ENCODE peak calls at places on chromosome 4, in five cellular contexts. One of them, this sample, is unnamed.

GRCh38 chr4:56371426-56372220 is 15.7 kb downstream of the AASDH start:
- DNase-seq in adrenal gland: no peak
- DNase-seq in A549: no peak
- DNase-seq in tibial nerve: no peak
- DNase-seq in body of pancreas: no peak
- DNase-seq in this sample: no peak

GRCh38 chr4:11518754-11519153 is 90.1 kb upstream of the HS3ST1 start:
- DNase-seq in A549: no peak
- DNase-seq in tibial nerve: no peak
- DNase-seq in adrenal gland: no peak
- DNase-seq in body of pancreas: no peak
- DNase-seq in this sample: no peak

GRCh38 chr4:188971125-188971524 is 831.9 kb downstream of the TRIML1 start:
- DNase-seq in tibial nerve: no peak
- DNase-seq in A549: peak; percentile 16
- DNase-seq in adrenal gland: no peak
- DNase-seq in body of pancreas: no peak
- DNase-seq in this sample: peak; percentile 12

GRCh38 chr4:56435001-56435747 is at the start of gene PPAT:
- DNase-seq in body of pancreas: peak; percentile 98
- DNase-seq in A549: peak; percentile 97
- DNase-seq in adrenal gland: peak; percentile 98
- DNase-seq in tibial nerve: peak; percentile 96
- DNase-seq in this sample: peak; percentile 98

GRCh38 chr4:158530391-158530790 is 8.7 kb downstream of the RXFP1 start:
- DNase-seq in tibial nerve: no peak
- DNase-seq in adrenal gland: no peak
- DNase-seq in A549: no peak
- DNase-seq in body of pancreas: no peak
- DNase-seq in this sample: no peak

GRCh38 chr4:161813889-161814288 is 349.9 kb downstream of the FSTL5 start:
- DNase-seq in A549: no peak
- DNase-seq in tibial nerve: no peak
- DNase-seq in body of pancreas: no peak
- DNase-seq in adrenal gland: no peak
- DNase-seq in this sample: no peak

GRCh38 chr4:165208741-165209388 is 1.5 kb downstream of the KLHL2 start:
- DNase-seq in body of pancreas: no peak
- DNase-seq in A549: no peak
- DNase-seq in adrenal gland: no peak
- DNase-seq in tibial nerve: no peak
- DNase-seq in this sample: peak; percentile 57

GRCh38 chr4:173448919-173449641 is 50.2 kb upstream of the SCRG1 start:
- DNase-seq in body of pancreas: no peak
- DNase-seq in adrenal gland: no peak
- DNase-seq in tibial nerve: no peak
- DNase-seq in A549: no peak
- DNase-seq in this sample: no peak

GRCh38 chr4:160247091-160247656 is 1144.3 kb downstream of the RAPGEF2 start:
- DNase-seq in adrenal gland: no peak
- DNase-seq in body of pancreas: no peak
- DNase-seq in A549: no peak
- DNase-seq in tibial nerve: no peak
- DNase-seq in this sample: no peak

GRCh38 chr4:38751341-38752043 is 31.3 kb downstream of the TLR10 start:
- DNase-seq in tibial nerve: no peak
- DNase-seq in body of pancreas: no peak
- DNase-seq in adrenal gland: no peak
- DNase-seq in A549: no peak
- DNase-seq in this sample: no peak

GRCh38 chr4:168304744-168305459 is 13.7 kb downstream of the DDX60 start:
- DNase-seq in adrenal gland: no peak
- DNase-seq in tibial nerve: no peak
- DNase-seq in body of pancreas: no peak
- DNase-seq in A549: peak; percentile 76
- DNase-seq in this sample: no peak

GRCh38 chr4:186297013-186297645 is 31.1 kb downstream of the F11 start:
- DNase-seq in A549: peak; percentile 54
- DNase-seq in tibial nerve: no peak
- DNase-seq in body of pancreas: no peak
- DNase-seq in adrenal gland: no peak
- DNase-seq in this sample: no peak

GRCh38 chr4:86334020-86334750 is 25.7 kb downstream of the MAPK10 start:
- DNase-seq in body of pancreas: no peak
- DNase-seq in A549: no peak
- DNase-seq in tibial nerve: no peak
- DNase-seq in adrenal gland: no peak
- DNase-seq in this sample: no peak

GRCh38 chr4:74534936-74535335 is 90.0 kb downstream of the AREG start:
- DNase-seq in body of pancreas: no peak
- DNase-seq in A549: no peak
- DNase-seq in tibial nerve: no peak
- DNase-seq in adrenal gland: no peak
- DNase-seq in this sample: no peak

GRCh38 chr4:165294907-165295306 is 32.6 kb upstream of the MSMO1 start:
- DNase-seq in adrenal gland: no peak
- DNase-seq in body of pancreas: no peak
- DNase-seq in tibial nerve: no peak
- DNase-seq in A549: no peak
- DNase-seq in this sample: peak; percentile 2

GRCh38 chr4:2255501-2256155 is 6.3 kb downstream of the MXD4 start:
- DNase-seq in body of pancreas: peak; percentile 43
- DNase-seq in tibial nerve: peak; percentile 8
- DNase-seq in A549: no peak
- DNase-seq in adrenal gland: peak; percentile 31
- DNase-seq in this sample: peak; percentile 76

DNA sequence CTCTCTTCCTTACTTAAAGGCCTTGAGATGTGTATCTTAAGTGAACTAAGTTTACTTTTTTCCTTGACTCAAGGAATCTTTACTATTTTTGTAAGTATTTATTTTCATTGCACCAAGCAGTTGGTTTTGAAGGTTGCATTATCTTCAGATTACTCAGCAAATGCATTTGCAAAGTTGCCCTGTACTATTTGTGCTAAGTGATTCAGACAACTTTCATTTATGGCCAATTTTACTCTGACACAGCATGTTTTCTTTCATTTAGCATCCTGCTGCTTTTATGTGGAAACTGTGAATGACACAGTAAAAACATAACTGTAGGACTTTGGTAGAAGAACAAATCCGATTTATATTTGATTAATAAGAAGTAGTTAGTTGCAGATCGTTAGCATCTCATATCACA is 191.0 kb downstream of the CCSER1 start:
- DNase-seq in A549: peak; percentile 38
- DNase-seq in tibial nerve: no peak
- DNase-seq in body of pancreas: no peak
- DNase-seq in adrenal gland: no peak
- DNase-seq in this sample: no peak
- H3K27ac ChIP-seq in A549: peak overlapping the region; percentile 35
- H3K27ac ChIP-seq in tibial nerve: no peak overlapping the region
- H3K27ac ChIP-seq in body of pancreas: no peak overlapping the region
- H3K27ac ChIP-seq in adrenal gland: peak overlapping the region; percentile 69
- H3K27ac ChIP-seq in this sample: no peak overlapping the region

GRCh38 chr4:89109841-89110540 is 1.3 kb upstream of the TIGD2 start:
- DNase-seq in A549: no peak
- DNase-seq in tibial nerve: no peak
- DNase-seq in adrenal gland: no peak
- DNase-seq in body of pancreas: peak; percentile 54
- DNase-seq in this sample: peak; percentile 14

GRCh38 chr4:89111833-89112563 is 665 bp downstream of the TIGD2 start:
- DNase-seq in A549: peak; percentile 69
- DNase-seq in body of pancreas: peak; percentile 22
- DNase-seq in adrenal gland: peak; percentile 32
- DNase-seq in tibial nerve: no peak
- DNase-seq in this sample: no peak

GRCh38 chr4:89113415-89113814 is 2.1 kb downstream of the TIGD2 start:
- DNase-seq in A549: no peak
- DNase-seq in body of pancreas: no peak
- DNase-seq in tibial nerve: no peak
- DNase-seq in adrenal gland: no peak
- DNase-seq in this sample: no peak

GRCh38 chr4:89110541-89110985 is 770 bp upstream of the TIGD2 start:
- DNase-seq in adrenal gland: no peak
- DNase-seq in tibial nerve: no peak
- DNase-seq in A549: no peak
- DNase-seq in body of pancreas: peak; percentile 70
- DNase-seq in this sample: peak; percentile 48

DNA sequence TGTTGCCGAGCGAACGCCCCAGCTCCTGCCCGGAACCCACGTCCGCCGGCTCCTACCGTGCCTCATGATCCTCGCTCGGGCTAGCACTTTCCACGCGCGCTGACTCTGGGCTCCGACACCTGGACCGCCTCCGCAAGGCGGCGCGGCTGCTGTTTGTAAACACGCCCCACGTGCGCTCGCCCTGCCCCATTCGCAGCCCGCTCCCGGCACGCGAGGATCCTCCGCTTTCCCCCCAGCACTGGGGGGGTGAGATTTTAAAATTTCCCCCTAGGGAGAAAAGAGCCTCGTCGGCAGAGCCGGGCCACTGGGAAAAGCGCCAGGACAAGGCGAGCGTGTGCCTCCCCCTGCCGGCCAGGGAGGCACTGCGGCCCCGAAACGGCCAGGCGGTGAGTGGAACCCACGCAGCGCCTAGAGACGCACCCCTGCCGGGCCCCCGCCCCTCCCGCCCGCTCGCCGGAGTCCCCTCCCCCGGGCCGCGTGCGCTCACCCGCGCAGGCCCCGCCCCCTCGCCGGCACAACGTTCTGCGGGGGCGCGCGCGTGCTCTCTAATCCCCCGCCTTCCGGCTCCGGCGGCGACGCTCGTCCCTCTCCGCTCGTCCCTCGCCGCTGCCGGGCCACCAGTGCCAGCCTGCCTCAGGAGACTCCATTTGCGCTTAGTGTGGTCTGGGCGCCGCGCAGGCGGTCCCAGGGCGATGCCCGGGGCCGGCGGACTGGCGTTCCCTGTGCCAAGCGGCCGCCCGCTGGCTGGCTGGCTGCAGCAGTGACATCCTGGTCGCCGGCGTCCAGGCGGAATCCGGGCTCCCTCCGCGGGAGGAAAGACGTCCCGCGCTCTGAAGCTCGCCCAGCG is at the start of gene TIGD2:
- DNase-seq in A549: peak; percentile 86
- DNase-seq in body of pancreas: peak; percentile 93
- DNase-seq in tibial nerve: peak; percentile 65
- DNase-seq in adrenal gland: peak; percentile 89
- DNase-seq in this sample: peak; percentile 90
- TF ChIP-seq POLR2A in A549: peak; percentile 73
- TF ChIP-seq POLR2A in body of pancreas: peak; percentile 89
- TF ChIP-seq POLR2A in tibial nerve: no peak
- TF ChIP-seq POLR2A in adrenal gland: peak; percentile 91
- TF ChIP-seq POLR2A in this sample: peak; percentile 90

DNA sequence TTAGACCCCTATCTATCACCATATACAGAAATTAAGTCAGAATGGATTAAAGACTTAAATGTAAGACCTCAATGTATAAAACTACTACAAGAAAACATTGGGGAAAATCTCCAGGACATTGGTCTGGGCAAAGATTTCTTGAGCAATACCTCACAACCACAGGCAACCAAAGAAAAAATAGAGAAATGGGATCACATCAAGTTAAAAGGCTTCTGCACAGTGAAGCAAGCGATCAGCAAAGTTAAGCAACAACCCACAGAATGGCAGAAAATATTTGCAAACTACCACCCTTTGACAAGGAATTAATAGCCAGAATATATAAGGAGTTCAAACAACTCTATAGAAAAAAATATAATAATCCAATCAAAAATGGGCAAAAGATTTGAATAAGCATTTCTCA is 236.9 kb upstream of the EMCN start:
- DNase-seq in adrenal gland: no peak
- DNase-seq in tibial nerve: no peak
- DNase-seq in body of pancreas: no peak
- DNase-seq in A549: no peak
- DNase-seq in this sample: no peak
- H3K27ac ChIP-seq in adrenal gland: no peak overlapping the region
- H3K27ac ChIP-seq in tibial nerve: no peak overlapping the region
- H3K27ac ChIP-seq in body of pancreas: no peak overlapping the region
- H3K27ac ChIP-seq in A549: no peak overlapping the region
- H3K27ac ChIP-seq in this sample: no peak overlapping the region

GRCh38 chr4:40243390-40243948 is 46.6 kb downstream of the RHOH start:
- DNase-seq in tibial nerve: no peak
- DNase-seq in adrenal gland: no peak
- DNase-seq in body of pancreas: no peak
- DNase-seq in A549: no peak
- DNase-seq in this sample: no peak

GRCh38 chr4:40247350-40247749 is 50.5 kb downstream of the RHOH start:
- DNase-seq in adrenal gland: no peak
- DNase-seq in A549: no peak
- DNase-seq in body of pancreas: no peak
- DNase-seq in tibial nerve: no peak
- DNase-seq in this sample: no peak

GRCh38 chr4:40246938-40247337 is 50.1 kb downstream of the RHOH start:
- DNase-seq in tibial nerve: no peak
- DNase-seq in adrenal gland: no peak
- DNase-seq in body of pancreas: no peak
- DNase-seq in A549: no peak
- DNase-seq in this sample: no peak

GRCh38 chr4:40245794-40246546 is 49.1 kb downstream of the RHOH start:
- DNase-seq in A549: no peak
- DNase-seq in body of pancreas: peak; percentile 22
- DNase-seq in adrenal gland: no peak
- DNase-seq in tibial nerve: no peak
- DNase-seq in this sample: no peak

DNA sequence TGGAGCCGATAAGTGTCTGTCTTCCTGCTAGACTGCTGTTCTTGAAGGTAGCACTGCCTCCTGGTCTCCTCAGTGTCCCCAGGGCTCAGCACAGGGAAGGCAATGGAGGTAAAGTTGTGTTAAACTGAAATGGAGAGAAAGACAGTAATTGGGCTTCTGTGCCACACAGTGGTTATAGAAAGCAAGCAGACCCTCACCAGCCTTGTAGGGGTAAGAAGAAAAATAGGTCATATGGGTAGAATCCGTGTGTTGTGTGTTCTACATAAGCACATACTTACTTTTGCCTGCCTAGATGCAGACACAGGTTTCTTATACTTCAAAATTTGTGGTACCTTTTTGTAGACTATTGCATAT is 49.7 kb downstream of the RHOH start:
- DNase-seq in tibial nerve: no peak
- DNase-seq in adrenal gland: no peak
- DNase-seq in body of pancreas: no peak
- DNase-seq in A549: no peak
- DNase-seq in this sample: no peak
- TF ChIP-seq POLR2A in tibial nerve: no peak
- TF ChIP-seq POLR2A in adrenal gland: no peak
- TF ChIP-seq POLR2A in body of pancreas: no peak
- TF ChIP-seq POLR2A in A549: no peak
- TF ChIP-seq POLR2A in this sample: no peak